ENCODE peak calls at places on chromosome 1, in five cellular contexts. C is mammary epithelial cell, W is H1, H is DND-41, Y is colonic mucosa. S is an unnamed sample.
A peak's percentile ranks its signal among the peaks of the same experiment; 100 is the strongest.

GRCh38 chr1:161905269-161905884 is 118.3 kb downstream of the OLFML2B start:
- DNase-seq in C (peak; percentile 35), W (no peak), H (peak; percentile 29), Y (no peak), S (no peak)

GRCh38 chr1:219038398-219038797 is 135.3 kb upstream of the LYPLAL1 start:
- DNase-seq in C (no peak), W (no peak), H (no peak), Y (no peak), S (no peak)

GRCh38 chr1:154423303-154423987 is 18.3 kb downstream of the IL6R start:
- DNase-seq in C (peak; percentile 72), W (no peak), H (no peak), Y (no peak), S (no peak)

GRCh38 chr1:117312453-117313138 is 54.7 kb upstream of the MAN1A2 start:
- DNase-seq in C (peak; percentile 37), W (no peak), H (no peak), Y (no peak), S (no peak)

GRCh38 chr1:241518447-241519307 is 878 bp downstream of the FH start:
- DNase-seq in C (peak; percentile 38), W (no peak), H (no peak), Y (peak; percentile 27), S (no peak)

GRCh38 chr1:3965693-3966092 is 65.6 kb upstream of the C1orf174 start:
- DNase-seq in C (no peak), W (no peak), H (no peak), Y (no peak), S (no peak)

GRCh38 chr1:162070094-162070748 is 730 bp downstream of the NOS1AP start:
- DNase-seq in C (peak; percentile 42), W (no peak), H (no peak), Y (peak; percentile 76), S (peak; percentile 82)

GRCh38 chr1:53367503-53368313 is 39.8 kb upstream of the LRP8 start:
- DNase-seq in C (no peak), W (no peak), H (peak; percentile 82), Y (no peak), S (peak; percentile 37)

GRCh38 chr1:230272557-230272956 is 153.6 kb downstream of the PGBD5 start:
- DNase-seq in C (no peak), W (no peak), H (no peak), Y (no peak), S (no peak)

GRCh38 chr1:50333595-50333974 is 89.7 kb downstream of the DMRTA2 start:
- DNase-seq in C (peak; percentile 36), W (peak; percentile 25), H (no peak), Y (peak; percentile 61), S (peak; percentile 76)

GRCh38 chr1:165910764-165911421 is 83.5 kb downstream of the UCK2 start:
- DNase-seq in C (no peak), W (no peak), H (no peak), Y (peak; percentile 88), S (peak; percentile 77)

GRCh38 chr1:246907472-246907871 is 24.3 kb downstream of the AHCTF1 start:
- DNase-seq in C (peak; percentile 5), W (no peak), H (peak; percentile 43), Y (peak; percentile 29), S (no peak)

GRCh38 chr1:98903261-98903660 is 101.4 kb downstream of the PLPPR5 start:
- DNase-seq in C (peak; percentile 76), W (no peak), H (no peak), Y (no peak), S (no peak)

GRCh38 chr1:152003846-152004442 is 10.3 kb upstream of the S100A10 start:
- DNase-seq in C (no peak), W (no peak), H (no peak), Y (no peak), S (no peak)

GRCh38 chr1:37307907-37308570 is 166.3 kb upstream of the ZC3H12A start:
- DNase-seq in C (no peak), W (no peak), H (no peak), Y (no peak), S (peak; percentile 22)

GRCh38 chr1:44828003-44828651 is 14.9 kb downstream of the PTCH2 start:
- DNase-seq in C (no peak), W (no peak), H (no peak), Y (no peak), S (no peak)

GRCh38 chr1:12185556-12186276 is 18.9 kb downstream of the TNFRSF1B start:
- DNase-seq in C (no peak), W (no peak), H (no peak), Y (no peak), S (no peak)

GRCh38 chr1:218459878-218460277 is 114.7 kb downstream of the TGFB2 start:
- DNase-seq in C (peak; percentile 84), W (peak; percentile 33), H (no peak), Y (no peak), S (no peak)

GRCh38 chr1:190579517-190580193 is 102.0 kb upstream of the BRINP3 start:
- DNase-seq in C (no peak), W (no peak), H (no peak), Y (no peak), S (no peak)

GRCh38 chr1:54998100-54998499 is 633 bp upstream of the BSND start:
- DNase-seq in C (no peak), W (no peak), H (no peak), Y (no peak), S (peak; percentile 28)

GRCh38 chr1:84758968-84759491 is 68.8 kb upstream of the SSX2IP start:
- DNase-seq in C (no peak), W (no peak), H (no peak), Y (no peak), S (peak; percentile 64)

GRCh38 chr1:207669469-207670111 is 24.7 kb downstream of the CR1L start:
- DNase-seq in C (no peak), W (no peak), H (no peak), Y (no peak), S (no peak)

GRCh38 chr1:183180213-183180612 is 5.9 kb upstream of the LAMC2 start:
- DNase-seq in C (peak; percentile 78), W (no peak), H (no peak), Y (peak; percentile 58), S (no peak)

GRCh38 chr1:43460988-43461693 is 7.4 kb upstream of the HYI start:
- DNase-seq in C (no peak), W (no peak), H (no peak), Y (no peak), S (no peak)

GRCh38 chr1:43495204-43495603 is 35.5 kb upstream of the PTPRF start:
- DNase-seq in C (no peak), W (no peak), H (no peak), Y (no peak), S (no peak)

GRCh38 chr1:1304331-1305299 is 3.1 kb downstream of the ACAP3 start:
- DNase-seq in C (peak; percentile 68), W (no peak), H (no peak), Y (peak; percentile 85), S (peak; percentile 93)

DNA sequence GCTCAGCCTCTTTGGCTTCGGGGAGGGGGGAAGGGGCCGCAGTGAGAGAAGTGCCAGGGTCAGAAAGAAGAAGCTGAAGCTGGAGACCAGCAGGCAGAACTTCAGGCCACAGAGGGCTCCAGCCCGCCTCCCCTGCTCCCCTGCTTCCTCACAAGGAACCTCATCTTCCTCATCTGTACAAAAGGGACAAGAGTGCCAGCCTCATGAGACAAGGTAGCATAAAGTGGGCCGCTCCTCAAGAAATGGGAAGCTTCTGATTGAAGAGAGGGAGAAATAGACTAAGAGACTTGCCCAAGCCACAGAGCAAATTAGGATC is 39.7 kb downstream of the AHDC1 start:
- DNase-seq in C (no peak), W (no peak), H (no peak), Y (no peak), S (no peak)
- H3K4me1 ChIP-seq in C (peaks cover 70% of the 10 kb centered on the region), W (peaks cover 35% of the 10 kb centered on the region), H (no peaks in the 10 kb centered on the region), Y (peaks cover 37% of the 10 kb centered on the region), S (peaks cover 52% of the 10 kb centered on the region)

GRCh38 chr1:23980006-23980724 is at the start of gene SRSF10:
- DNase-seq in C (peak; percentile 98), W (peak; percentile 99), H (peak; percentile 99), Y (peak; percentile 98), S (peak; percentile 100)

GRCh38 chr1:23989249-23989648 is 9.1 kb upstream of the SRSF10 start:
- DNase-seq in C (no peak), W (no peak), H (no peak), Y (no peak), S (no peak)

GRCh38 chr1:23980725-23981063 is 567 bp upstream of the SRSF10 start:
- DNase-seq in C (peak; percentile 63), W (no peak), H (peak; percentile 72), Y (peak; percentile 44), S (no peak)

GRCh38 chr1:23979387-23980005 is 631 bp downstream of the SRSF10 start:
- DNase-seq in C (no peak), W (no peak), H (no peak), Y (peak; percentile 36), S (no peak)

DNA sequence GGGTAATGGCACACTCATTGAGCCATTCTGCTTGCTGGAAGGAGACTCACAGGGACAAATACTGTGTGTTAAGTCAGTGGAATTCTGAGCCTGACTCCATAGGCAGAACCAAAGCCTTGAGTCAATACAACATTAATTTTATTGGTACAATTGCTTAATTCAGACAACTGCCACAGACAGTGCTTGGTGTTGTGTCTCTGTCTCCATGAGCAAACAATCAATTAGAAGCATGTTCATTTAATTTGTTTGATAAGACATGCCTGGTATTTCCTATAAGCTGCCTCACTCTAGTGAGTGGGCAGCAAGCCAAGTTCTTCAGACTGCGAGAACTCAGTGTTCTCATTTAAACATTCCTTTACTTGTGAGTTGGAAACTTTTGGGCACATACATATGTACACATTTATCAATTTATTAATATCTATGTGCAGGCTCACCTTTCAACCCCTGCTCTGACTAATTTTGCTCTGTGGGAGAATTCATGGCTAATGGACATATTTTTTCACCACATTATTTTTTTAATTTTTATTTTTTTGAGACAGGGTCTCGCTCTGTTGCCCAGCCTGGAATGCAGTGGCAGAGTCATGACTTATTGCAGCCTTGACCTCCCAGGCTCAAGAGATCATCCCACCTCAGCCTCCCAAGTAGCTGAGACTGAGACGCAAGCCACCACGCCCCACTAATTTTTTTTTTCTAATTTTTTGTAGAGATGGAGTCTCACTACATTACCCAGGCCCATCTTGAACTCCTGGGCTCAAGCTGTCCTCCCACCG is 4.5 kb upstream of the SRSF10 start:
- DNase-seq in C (peak; percentile 60), W (no peak), H (no peak), Y (peak; percentile 40), S (no peak)
- H3K9ac ChIP-seq in C (no peak overlapping the region), W (no peak overlapping the region), H (no peak overlapping the region), Y (no peak overlapping the region), S (no peak overlapping the region)

GRCh38 chr1:70140894-70141293 is 64.5 kb downstream of the LRRC40 start:
- DNase-seq in C (no peak), W (no peak), H (no peak), Y (no peak), S (no peak)
- TF ChIP-seq CTCF in C (no peak), W (no peak), H (no peak), Y (no peak), S (no peak)

GRCh38 chr1:180854456-180854855 is 58.2 kb upstream of the KIAA1614 start:
- DNase-seq in C (peak; percentile 21), W (no peak), H (no peak), Y (no peak), S (no peak)
- H3K4me1 ChIP-seq in C (peaks cover 18% of the 10 kb centered on the region), W (no peaks in the 10 kb centered on the region), H (peaks cover 31% of the 10 kb centered on the region), Y (no peaks in the 10 kb centered on the region), S (no peaks in the 10 kb centered on the region)

DNA sequence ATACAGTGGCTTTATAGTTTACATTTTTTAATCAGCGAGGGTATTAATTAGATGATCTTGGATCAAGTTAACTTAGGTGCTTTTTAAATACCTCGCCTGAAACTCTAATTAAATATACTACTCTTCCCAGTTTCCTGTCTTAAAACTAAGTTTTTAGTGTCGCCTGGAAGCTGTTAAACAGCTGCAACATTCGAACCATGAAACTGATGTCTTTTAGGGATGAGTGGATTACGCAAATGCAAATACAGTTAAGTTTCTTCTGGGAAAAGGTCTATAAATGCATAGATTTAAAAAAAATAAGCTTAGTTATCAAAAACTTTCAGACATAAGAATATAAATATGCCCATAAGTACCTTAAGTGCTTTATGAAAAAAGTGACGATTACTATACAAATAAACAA is 228.3 kb downstream of the PTPRC start:
- DNase-seq in C (no peak), W (no peak), H (no peak), Y (no peak), S (no peak)
- H3K9ac ChIP-seq in C (no peak overlapping the region), W (no peak overlapping the region), H (no peak overlapping the region), Y (no peak overlapping the region), S (no peak overlapping the region)

S was measured in kidney.